ENCODE peak calls at places on chromosomes 6 and 20, in eight cellular contexts. L, Q, U, K, E, V, C and T are unnamed samples.

GRCh38 chr6:152380351-152380767 is 256.8 kb downstream of the SYNE1 start:
- DNase-seq in L (peak), Q (peak), U (no peak), K (no peak), E (no peak), V (peak), C (no peak), T (peak)

GRCh38 chr6:141077355-141078333 is 1055.1 kb upstream of the GJE1 start:
- DNase-seq in L (peak), Q (peak), U (no peak), K (no peak), E (peak), V (no peak), C (peak), T (no peak)

GRCh38 chr6:16505711-16506362 is 255.4 kb downstream of the ATXN1 start:
- DNase-seq in L (peak), Q (peak), U (no peak), K (no peak), E (no peak), V (no peak), C (no peak), T (no peak)

GRCh38 chr6:90369024-90369519 is 72.4 kb upstream of the BACH2 start:
- DNase-seq in L (peak), Q (peak), U (no peak), K (peak), E (peak), V (peak), C (peak), T (peak)

GRCh38 chr6:138440296-138440695 is 36.3 kb downstream of the HEBP2 start:
- DNase-seq in L (no peak), Q (no peak), U (no peak), K (no peak), E (no peak), V (no peak), C (no peak), T (no peak)

GRCh38 chr6:123214433-123214832 is 218.4 kb downstream of the CLVS2 start:
- DNase-seq in L (no peak), Q (no peak), U (no peak), K (no peak), E (no peak), V (no peak), C (no peak), T (no peak)

GRCh38 chr6:84762220-84762940 is 2.0 kb downstream of the TBX18 start:
- DNase-seq in L (no peak), Q (peak), U (peak), K (no peak), E (peak), V (no peak), C (no peak), T (no peak)

GRCh38 chr6:37029249-37029959 is 23.9 kb downstream of the FGD2 start:
- DNase-seq in L (peak), Q (peak), U (peak), K (peak), E (peak), V (peak), C (peak), T (no peak)

GRCh38 chr6:75207211-75207984 is 1.5 kb upstream of the COL12A1 start:
- DNase-seq in L (no peak), Q (peak), U (peak), K (no peak), E (peak), V (no peak), C (no peak), T (no peak)

GRCh38 chr6:130766239-130767144 is 60.7 kb upstream of the SMLR1 start:
- DNase-seq in L (no peak), Q (no peak), U (no peak), K (no peak), E (no peak), V (no peak), C (no peak), T (no peak)

GRCh38 chr6:69105288-69105687 is 470.2 kb downstream of the ADGRB3 start:
- DNase-seq in L (no peak), Q (no peak), U (no peak), K (no peak), E (no peak), V (no peak), C (no peak), T (no peak)

GRCh38 chr6:5112065-5112799 is 27.1 kb downstream of the PPP1R3G start:
- DNase-seq in L (peak), Q (peak), U (no peak), K (no peak), E (no peak), V (no peak), C (no peak), T (no peak)

GRCh38 chr20:25090492-25091429 is 8.8 kb upstream of the VSX1 start:
- DNase-seq in L (peak), Q (no peak), U (no peak), K (no peak), E (no peak), V (no peak), C (peak), T (no peak)

GRCh38 chr20:20795721-20796120 is 83.3 kb upstream of the RALGAPA2 start:
- DNase-seq in L (no peak), Q (no peak), U (no peak), K (no peak), E (no peak), V (no peak), C (no peak), T (no peak)

GRCh38 chr20:20791664-20792568 is 79.5 kb upstream of the RALGAPA2 start:
- DNase-seq in L (no peak), Q (no peak), U (no peak), K (peak), E (no peak), V (no peak), C (no peak), T (no peak)

GRCh38 chr20:20796766-20797415 is 84.4 kb upstream of the RALGAPA2 start:
- DNase-seq in L (no peak), Q (no peak), U (no peak), K (no peak), E (no peak), V (no peak), C (no peak), T (no peak)

GRCh38 chr20:20795119-20795518 is 82.7 kb upstream of the RALGAPA2 start:
- DNase-seq in L (no peak), Q (no peak), U (no peak), K (no peak), E (no peak), V (no peak), C (no peak), T (no peak)

DNA sequence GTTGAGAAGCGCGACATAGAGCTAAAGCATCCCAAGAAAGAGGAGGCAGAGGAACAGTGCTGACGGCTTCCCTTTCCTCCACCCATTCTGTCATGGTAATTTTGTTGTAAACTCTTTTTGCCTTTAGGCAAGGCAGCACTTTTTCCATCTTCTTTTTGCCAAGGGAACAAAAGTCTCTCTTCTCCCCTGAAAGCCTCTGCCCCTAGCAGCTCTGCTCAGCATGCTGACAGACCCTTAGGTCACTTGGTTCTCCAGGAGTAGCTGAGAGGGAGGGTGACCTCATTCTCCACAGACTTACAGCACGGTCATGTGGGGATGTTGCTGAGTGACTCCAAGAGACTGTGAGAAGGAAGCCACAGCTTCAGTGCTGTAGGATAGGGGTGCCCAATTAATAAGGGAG is 81.1 kb upstream of the RALGAPA2 start:
- DNase-seq in L (no peak), Q (no peak), U (no peak), K (no peak), E (no peak), V (no peak), C (no peak), T (no peak)
- TF ChIP-seq CTCF in L (no peak), Q (no peak), U (no peak), K (no peak), E (no peak), V (no peak), C (no peak), T (no peak)

GRCh38 chr20:23084845-23085355 is 1.2 kb downstream of the CD93 start:
- DNase-seq in L (no peak), Q (no peak), U (no peak), K (no peak), E (no peak), V (no peak), C (no peak), T (no peak)

GRCh38 chr20:23084282-23084844 is 1.8 kb downstream of the CD93 start:
- DNase-seq in L (no peak), Q (no peak), U (no peak), K (no peak), E (no peak), V (no peak), C (no peak), T (no peak)

GRCh38 chr20:23082846-23083552 is 3.1 kb downstream of the CD93 start:
- DNase-seq in L (no peak), Q (peak), U (peak), K (no peak), E (no peak), V (no peak), C (peak), T (no peak)

GRCh38 chr20:23085415-23086055 is 589 bp downstream of the CD93 start:
- DNase-seq in L (no peak), Q (no peak), U (no peak), K (no peak), E (no peak), V (no peak), C (no peak), T (no peak)

DNA sequence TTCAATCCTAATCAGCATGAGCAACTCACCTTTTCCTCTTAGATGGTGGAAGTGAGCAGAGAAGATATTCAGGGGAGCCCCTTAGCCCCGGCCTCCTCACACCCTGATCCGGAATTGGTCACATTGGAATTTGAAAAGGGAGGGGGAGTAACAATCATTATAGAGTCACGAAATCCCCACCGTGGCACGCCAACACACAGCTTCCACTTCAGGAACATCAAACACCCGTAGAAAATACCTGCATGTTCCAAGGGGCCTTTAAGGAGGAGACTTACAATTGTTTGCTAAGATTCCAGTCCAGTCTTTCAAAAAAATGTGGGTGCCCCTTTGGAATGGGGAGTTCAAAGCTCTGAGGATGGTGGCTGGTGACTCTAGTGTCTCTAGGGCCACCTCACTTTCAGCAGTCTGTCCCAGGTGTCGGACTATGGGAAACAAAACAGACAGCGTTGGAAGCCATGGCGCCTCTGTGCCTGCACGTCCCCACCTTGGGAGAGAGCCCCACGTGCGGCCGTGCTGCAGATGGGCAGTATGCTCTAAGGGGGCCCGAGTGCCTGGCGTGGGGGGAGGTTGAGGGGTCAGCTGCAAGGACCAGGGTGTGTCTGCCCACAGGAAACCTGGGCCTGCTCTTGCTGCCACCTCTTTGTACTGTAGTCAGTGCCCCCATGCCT is 2.4 kb downstream of the CD93 start:
- DNase-seq in L (no peak), Q (no peak), U (no peak), K (no peak), E (no peak), V (no peak), C (no peak), T (no peak)
- H3K4me3 ChIP-seq in L (no peak), Q (no peak), U (peak), K (peak), E (no peak), V (no peak), C (no peak), T (no peak)

DNA sequence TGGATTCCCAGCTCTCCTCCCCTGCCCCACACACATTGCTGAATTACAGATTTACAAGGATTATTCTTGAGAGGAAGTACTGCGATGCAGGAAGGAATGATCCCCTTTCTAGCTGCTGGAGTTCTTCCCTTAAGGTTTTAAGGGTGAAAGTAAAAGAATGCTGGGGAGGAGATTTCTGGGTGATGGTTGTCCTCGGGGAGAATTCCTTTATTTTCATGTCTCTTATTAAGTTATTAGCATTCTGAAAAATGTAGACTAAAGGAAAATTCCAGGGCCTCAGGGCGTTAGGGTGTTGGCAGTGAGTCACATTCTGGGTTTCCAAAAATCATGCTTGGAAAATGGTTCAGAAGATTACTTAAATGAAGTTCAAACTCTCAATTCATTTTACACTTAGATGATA is 15.9 kb upstream of the HINT3 start:
- DNase-seq in L (peak), Q (peak), U (no peak), K (no peak), E (no peak), V (peak), C (no peak), T (no peak)
- TF ChIP-seq CTCF in L (no peak), Q (no peak), U (no peak), K (no peak), E (no peak), V (no peak), C (no peak), T (no peak)

GRCh38 chr6:156783958-156784357 is 6.8 kb downstream of the ARID1B start:
- DNase-seq in L (no peak), Q (no peak), U (no peak), K (no peak), E (peak), V (no peak), C (no peak), T (no peak)
- H3K4me3 ChIP-seq in L (no peak), Q (no peak), U (no peak), K (no peak), E (peak), V (no peak), C (no peak), T (no peak)

GRCh38 chr6:155530219-155530834 is 74.7 kb upstream of the NOX3 start:
- DNase-seq in L (peak), Q (peak), U (no peak), K (no peak), E (peak), V (no peak), C (peak), T (no peak)
- TF ChIP-seq CTCF in L (peak), Q (peak), U (peak), K (peak), E (peak), V (peak), C (peak), T (peak)